ENCODE peak calls at places on chromosomes 11 and 22, in six cellular contexts. One of them, this sample, is unnamed.

GRCh38 chr11:128472128-128473110 is 114.9 kb downstream of the ETS1 start:
- DNase-seq in transverse colon: no peak
- DNase-seq in astrocyte of the spinal cord: peak; percentile 69
- DNase-seq in A549: no peak
- DNase-seq in naive thymus-derived CD4-positive, alpha-beta T cell: no peak
- DNase-seq in AG09309: no peak
- DNase-seq in this sample: no peak

GRCh38 chr22:50114221-50114981 is 24.6 kb downstream of the MOV10L1 start:
- DNase-seq in transverse colon: no peak
- DNase-seq in astrocyte of the spinal cord: peak; percentile 75
- DNase-seq in A549: no peak
- DNase-seq in naive thymus-derived CD4-positive, alpha-beta T cell: no peak
- DNase-seq in AG09309: peak; percentile 37
- DNase-seq in this sample: no peak

GRCh38 chr22:41327124-41327523 is 25.8 kb downstream of the ZC3H7B start:
- DNase-seq in transverse colon: no peak
- DNase-seq in astrocyte of the spinal cord: no peak
- DNase-seq in A549: no peak
- DNase-seq in naive thymus-derived CD4-positive, alpha-beta T cell: no peak
- DNase-seq in AG09309: no peak
- DNase-seq in this sample: no peak

GRCh38 chr11:96260067-96260511 is 82.9 kb downstream of the MAML2 start:
- DNase-seq in transverse colon: no peak
- DNase-seq in astrocyte of the spinal cord: no peak
- DNase-seq in A549: no peak
- DNase-seq in naive thymus-derived CD4-positive, alpha-beta T cell: no peak
- DNase-seq in AG09309: no peak
- DNase-seq in this sample: no peak

GRCh38 chr11:86592047-86592564 is 80.3 kb downstream of the ME3 start:
- DNase-seq in transverse colon: no peak
- DNase-seq in astrocyte of the spinal cord: peak; percentile 72
- DNase-seq in A549: no peak
- DNase-seq in naive thymus-derived CD4-positive, alpha-beta T cell: no peak
- DNase-seq in AG09309: no peak
- DNase-seq in this sample: no peak

GRCh38 chr11:119341222-119342022 is 739 bp upstream of the C1QTNF5 start:
- DNase-seq in transverse colon: no peak
- DNase-seq in astrocyte of the spinal cord: no peak
- DNase-seq in A549: no peak
- DNase-seq in naive thymus-derived CD4-positive, alpha-beta T cell: no peak
- DNase-seq in AG09309: no peak
- DNase-seq in this sample: no peak

GRCh38 chr11:113831314-113831713 is 44.1 kb downstream of the USP28 start:
- DNase-seq in transverse colon: no peak
- DNase-seq in astrocyte of the spinal cord: no peak
- DNase-seq in A549: no peak
- DNase-seq in naive thymus-derived CD4-positive, alpha-beta T cell: no peak
- DNase-seq in AG09309: no peak
- DNase-seq in this sample: no peak

GRCh38 chr11:64305691-64306562 is 603 bp downstream of the ESRRA start:
- DNase-seq in transverse colon: peak; percentile 89
- DNase-seq in astrocyte of the spinal cord: peak; percentile 19
- DNase-seq in A549: peak; percentile 38
- DNase-seq in naive thymus-derived CD4-positive, alpha-beta T cell: peak; percentile 51
- DNase-seq in AG09309: no peak
- DNase-seq in this sample: peak; percentile 89

GRCh38 chr11:126764221-126764620 is 236.3 kb downstream of the KIRREL3 start:
- DNase-seq in transverse colon: no peak
- DNase-seq in astrocyte of the spinal cord: no peak
- DNase-seq in A549: no peak
- DNase-seq in naive thymus-derived CD4-positive, alpha-beta T cell: no peak
- DNase-seq in AG09309: no peak
- DNase-seq in this sample: no peak